ENCODE peak calls at places on chromosome 1, in four cellular contexts. One of them, this sample, is unnamed.

GRCh38 chr1:23178931-23179330 is 10.3 kb upstream of the LUZP1 start:
- DNase-seq in type B pancreatic cell: no peak
- DNase-seq in heart left ventricle: no peak
- DNase-seq in Calu3: no peak
- DNase-seq in this sample: no peak

GRCh38 chr1:43994071-43994470 is 2.7 kb downstream of the CCDC24 start:
- DNase-seq in type B pancreatic cell: no peak
- DNase-seq in Calu3: no peak
- DNase-seq in heart left ventricle: no peak
- DNase-seq in this sample: no peak

GRCh38 chr1:183048087-183049085 is 25.2 kb downstream of the LAMC1 start:
- DNase-seq in Calu3: no peak
- DNase-seq in type B pancreatic cell: no peak
- DNase-seq in heart left ventricle: no peak
- DNase-seq in this sample: no peak

GRCh38 chr1:150970818-150971582 is 3.6 kb downstream of the CERS2 start:
- DNase-seq in type B pancreatic cell: no peak
- DNase-seq in heart left ventricle: peak
- DNase-seq in Calu3: peak
- DNase-seq in this sample: no peak

GRCh38 chr1:21051177-21051576 is 125.5 kb downstream of the EIF4G3 start:
- DNase-seq in heart left ventricle: no peak
- DNase-seq in Calu3: no peak
- DNase-seq in type B pancreatic cell: no peak
- DNase-seq in this sample: no peak

GRCh38 chr1:151058682-151059341 is 610 bp downstream of the CDC42SE1 start:
- DNase-seq in heart left ventricle: no peak
- DNase-seq in type B pancreatic cell: no peak
- DNase-seq in Calu3: peak
- DNase-seq in this sample: no peak

GRCh38 chr1:227808566-227808965 is 6.9 kb upstream of the PRSS38 start:
- DNase-seq in type B pancreatic cell: no peak
- DNase-seq in heart left ventricle: no peak
- DNase-seq in Calu3: no peak
- DNase-seq in this sample: no peak

GRCh38 chr1:24906760-24907490 is 23.2 kb downstream of the RUNX3 start:
- DNase-seq in type B pancreatic cell: no peak
- DNase-seq in heart left ventricle: no peak
- DNase-seq in Calu3: no peak
- DNase-seq in this sample: no peak

GRCh38 chr1:217895817-217896216 is 264.7 kb downstream of the SPATA17 start:
- DNase-seq in heart left ventricle: no peak
- DNase-seq in Calu3: no peak
- DNase-seq in type B pancreatic cell: no peak
- DNase-seq in this sample: no peak

GRCh38 chr1:167629681-167630567 is at the start of gene RCSD1:
- DNase-seq in heart left ventricle: peak
- DNase-seq in Calu3: peak
- DNase-seq in type B pancreatic cell: no peak
- DNase-seq in this sample: no peak

GRCh38 chr1:205285391-205286101 is 36.0 kb downstream of the NUAK2 start:
- DNase-seq in Calu3: no peak
- DNase-seq in type B pancreatic cell: no peak
- DNase-seq in heart left ventricle: no peak
- DNase-seq in this sample: no peak

GRCh38 chr1:209307836-209308235 is 275.7 kb upstream of the CAMK1G start:
- DNase-seq in Calu3: no peak
- DNase-seq in type B pancreatic cell: no peak
- DNase-seq in heart left ventricle: no peak
- DNase-seq in this sample: no peak

GRCh38 chr1:116814935-116815334 is 60.7 kb downstream of the CD2 start:
- DNase-seq in heart left ventricle: no peak
- DNase-seq in Calu3: no peak
- DNase-seq in type B pancreatic cell: no peak
- DNase-seq in this sample: no peak

GRCh38 chr1:230248876-230249275 is 177.3 kb downstream of the PGBD5 start:
- DNase-seq in heart left ventricle: no peak
- DNase-seq in type B pancreatic cell: no peak
- DNase-seq in Calu3: no peak
- DNase-seq in this sample: no peak

GRCh38 chr1:52238474-52238873 is 96.6 kb downstream of the ZFYVE9 start:
- DNase-seq in heart left ventricle: no peak
- DNase-seq in Calu3: no peak
- DNase-seq in type B pancreatic cell: no peak
- DNase-seq in this sample: no peak

GRCh38 chr1:238061967-238062613 is 171.4 kb upstream of the ZP4 start:
- DNase-seq in Calu3: peak
- DNase-seq in heart left ventricle: no peak
- DNase-seq in type B pancreatic cell: no peak
- DNase-seq in this sample: no peak

GRCh38 chr1:16924216-16924918 is 2.6 kb downstream of the CROCC start:
- DNase-seq in heart left ventricle: no peak
- DNase-seq in type B pancreatic cell: no peak
- DNase-seq in Calu3: no peak
- DNase-seq in this sample: no peak

DNA sequence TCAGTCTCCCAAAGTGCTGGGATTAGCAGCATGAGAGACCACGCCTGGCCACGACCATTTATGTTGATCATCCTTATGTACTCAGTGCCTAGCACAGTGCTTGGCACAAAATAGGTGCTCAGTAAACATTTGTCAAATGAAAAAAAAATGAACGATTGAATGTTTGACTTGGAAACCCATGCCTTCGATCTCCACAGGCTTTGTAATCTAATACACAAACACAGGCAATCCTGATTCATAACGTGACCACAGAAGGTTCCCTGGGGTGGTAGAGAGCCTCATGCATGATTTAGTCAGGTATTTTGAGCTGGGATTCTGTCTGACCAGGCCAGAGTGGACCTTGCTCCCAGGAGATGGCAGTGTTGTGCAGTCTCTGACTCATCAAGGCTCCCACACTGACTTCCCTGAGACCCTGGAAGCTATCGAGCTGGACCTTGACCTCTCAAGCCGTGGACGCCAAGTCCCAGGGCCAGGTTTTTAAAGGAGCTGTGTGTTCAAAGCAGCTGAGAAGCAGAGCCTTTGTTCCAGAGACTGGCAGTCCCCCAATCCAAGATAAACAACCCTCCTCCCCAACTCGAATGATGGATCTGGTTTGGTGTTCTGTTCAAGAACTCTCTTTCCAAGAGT is 81.1 kb downstream of the PGM1 start:
- DNase-seq in Calu3: peak
- DNase-seq in type B pancreatic cell: peak
- DNase-seq in heart left ventricle: peak
- DNase-seq in this sample: no peak
- TF ChIP-seq CTCF in Calu3: peak
- TF ChIP-seq CTCF in type B pancreatic cell: peak
- TF ChIP-seq CTCF in heart left ventricle: peak
- TF ChIP-seq CTCF in this sample: peak

GRCh38 chr1:159821171-159821867 is 5.4 kb upstream of the SLAMF8 start:
- DNase-seq in heart left ventricle: no peak
- DNase-seq in type B pancreatic cell: no peak
- DNase-seq in Calu3: no peak
- DNase-seq in this sample: no peak
- TF ChIP-seq CTCF in heart left ventricle: no peak
- TF ChIP-seq CTCF in type B pancreatic cell: no peak
- TF ChIP-seq CTCF in Calu3: no peak
- TF ChIP-seq CTCF in this sample: no peak

GRCh38 chr1:6181347-6181770 is 1.2 kb upstream of the CHD5 start:
- DNase-seq in type B pancreatic cell: no peak
- DNase-seq in heart left ventricle: no peak
- DNase-seq in Calu3: no peak
- DNase-seq in this sample: no peak

GRCh38 chr1:6185151-6185550 is 5.0 kb upstream of the CHD5 start:
- DNase-seq in type B pancreatic cell: no peak
- DNase-seq in Calu3: no peak
- DNase-seq in heart left ventricle: no peak
- DNase-seq in this sample: no peak

GRCh38 chr1:6184083-6184783 is 4.1 kb upstream of the CHD5 start:
- DNase-seq in type B pancreatic cell: no peak
- DNase-seq in heart left ventricle: no peak
- DNase-seq in Calu3: no peak
- DNase-seq in this sample: no peak

GRCh38 chr1:6185635-6186382 is 5.7 kb upstream of the CHD5 start:
- DNase-seq in heart left ventricle: no peak
- DNase-seq in type B pancreatic cell: no peak
- DNase-seq in Calu3: no peak
- DNase-seq in this sample: no peak

GRCh38 chr1:6183520-6183989 is 3.4 kb upstream of the CHD5 start:
- DNase-seq in type B pancreatic cell: no peak
- DNase-seq in Calu3: no peak
- DNase-seq in heart left ventricle: no peak
- DNase-seq in this sample: no peak
- TF ChIP-seq CTCF in type B pancreatic cell: peak
- TF ChIP-seq CTCF in Calu3: no peak
- TF ChIP-seq CTCF in heart left ventricle: no peak
- TF ChIP-seq CTCF in this sample: no peak

GRCh38 chr1:10456079-10456478 is 6.2 kb downstream of the CORT start:
- DNase-seq in type B pancreatic cell: no peak
- DNase-seq in heart left ventricle: no peak
- DNase-seq in Calu3: no peak
- DNase-seq in this sample: no peak
- TF ChIP-seq CTCF in type B pancreatic cell: no peak
- TF ChIP-seq CTCF in heart left ventricle: no peak
- TF ChIP-seq CTCF in Calu3: no peak
- TF ChIP-seq CTCF in this sample: no peak

DNA sequence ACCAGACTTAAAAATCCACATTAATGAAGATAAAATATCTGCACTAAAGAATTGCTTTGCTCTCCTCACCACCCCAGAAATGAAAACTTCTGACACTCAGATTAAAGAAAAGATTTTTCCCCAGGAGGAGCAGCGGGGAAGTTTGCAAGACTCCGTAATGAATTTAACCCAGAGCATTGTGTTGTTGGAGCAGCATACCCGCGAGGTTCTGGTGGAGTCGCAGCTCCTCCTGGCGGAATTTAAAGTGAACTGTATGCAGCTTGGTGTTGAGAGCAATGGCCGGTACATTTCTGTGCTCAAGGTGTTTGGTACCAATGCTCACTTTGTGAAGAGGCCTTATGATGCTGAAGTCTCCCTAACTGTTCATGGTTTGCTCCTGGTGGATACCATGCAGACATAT is 46.4 kb downstream of the VPS13D start:
- DNase-seq in type B pancreatic cell: no peak
- DNase-seq in Calu3: no peak
- DNase-seq in heart left ventricle: peak
- DNase-seq in this sample: no peak
- TF ChIP-seq CTCF in type B pancreatic cell: peak
- TF ChIP-seq CTCF in Calu3: no peak
- TF ChIP-seq CTCF in heart left ventricle: peak
- TF ChIP-seq CTCF in this sample: peak

DNA sequence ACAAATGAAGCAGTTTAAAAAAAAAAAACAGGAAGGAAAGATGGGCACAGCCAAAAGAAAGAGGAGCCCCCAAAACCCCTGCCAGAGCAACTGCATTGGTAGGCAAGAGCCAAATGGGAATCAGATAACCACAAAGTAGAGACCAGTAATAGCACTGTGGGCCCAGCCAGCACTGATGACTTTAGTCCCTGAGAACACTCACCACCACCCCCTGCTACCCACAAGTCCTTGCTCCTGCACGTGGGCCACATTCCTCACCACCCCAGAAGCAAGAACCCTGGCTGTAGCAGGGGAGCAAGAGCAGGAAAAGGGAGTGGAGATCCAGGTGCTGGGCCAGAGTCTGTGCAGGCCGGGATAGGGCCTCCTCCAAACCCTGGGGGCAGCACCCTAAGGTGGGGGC is 86.1 kb downstream of the RRAGC start:
- DNase-seq in heart left ventricle: no peak
- DNase-seq in type B pancreatic cell: no peak
- DNase-seq in Calu3: no peak
- DNase-seq in this sample: no peak
- TF ChIP-seq CTCF in heart left ventricle: no peak
- TF ChIP-seq CTCF in type B pancreatic cell: no peak
- TF ChIP-seq CTCF in Calu3: no peak
- TF ChIP-seq CTCF in this sample: no peak

GRCh38 chr1:195886000-195886399 is 722.2 kb downstream of the KCNT2 start:
- DNase-seq in heart left ventricle: no peak
- DNase-seq in type B pancreatic cell: no peak
- DNase-seq in Calu3: no peak
- DNase-seq in this sample: no peak
- TF ChIP-seq CTCF in heart left ventricle: no peak
- TF ChIP-seq CTCF in type B pancreatic cell: peak
- TF ChIP-seq CTCF in Calu3: peak
- TF ChIP-seq CTCF in this sample: peak

GRCh38 chr1:37958690-37959089 is 11.8 kb upstream of the INPP5B start:
- DNase-seq in heart left ventricle: no peak
- DNase-seq in type B pancreatic cell: no peak
- DNase-seq in Calu3: no peak
- DNase-seq in this sample: no peak

GRCh38 chr1:37951783-37952624 is 5.2 kb upstream of the INPP5B start:
- DNase-seq in heart left ventricle: no peak
- DNase-seq in type B pancreatic cell: no peak
- DNase-seq in Calu3: no peak
- DNase-seq in this sample: no peak

GRCh38 chr1:37952738-37953137 is 5.9 kb upstream of the INPP5B start:
- DNase-seq in heart left ventricle: no peak
- DNase-seq in Calu3: no peak
- DNase-seq in type B pancreatic cell: no peak
- DNase-seq in this sample: no peak

GRCh38 chr1:37951041-37951782 is 4.4 kb upstream of the INPP5B start:
- DNase-seq in heart left ventricle: no peak
- DNase-seq in type B pancreatic cell: no peak
- DNase-seq in Calu3: no peak
- DNase-seq in this sample: no peak

DNA sequence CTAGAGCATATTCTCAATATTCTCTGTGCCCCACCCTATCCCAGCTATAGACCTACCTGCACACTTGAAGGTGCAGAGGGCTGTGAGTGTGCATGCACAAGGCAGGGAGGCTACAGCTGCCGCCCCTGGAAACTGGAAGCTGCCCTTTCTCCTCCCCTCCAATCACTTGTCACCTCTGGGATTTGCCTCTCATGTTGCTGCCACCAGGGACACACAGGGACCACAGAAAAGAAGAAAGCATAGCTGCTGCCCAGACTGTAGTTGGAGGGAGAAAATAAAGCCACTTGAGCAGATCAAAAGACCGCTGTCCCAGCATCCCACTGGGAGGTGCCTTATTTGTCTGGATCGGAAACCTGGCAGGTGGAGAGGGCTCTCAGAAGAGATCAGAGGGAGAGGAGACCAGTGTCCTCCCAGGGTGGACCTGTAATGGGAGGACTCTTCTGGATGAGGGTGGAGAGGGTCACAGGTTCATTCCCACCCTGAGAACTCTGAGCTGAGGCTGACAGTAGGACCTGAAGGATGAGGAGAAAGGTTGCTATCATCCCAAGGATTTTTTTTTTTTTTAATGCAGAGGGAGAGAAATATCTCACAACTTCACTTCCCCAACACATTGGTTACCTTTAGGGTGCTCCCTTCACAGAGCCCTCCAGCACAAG is 7.6 kb upstream of the INPP5B start:
- DNase-seq in heart left ventricle: no peak
- DNase-seq in type B pancreatic cell: no peak
- DNase-seq in Calu3: no peak
- DNase-seq in this sample: no peak
- TF ChIP-seq CTCF in heart left ventricle: no peak
- TF ChIP-seq CTCF in type B pancreatic cell: no peak
- TF ChIP-seq CTCF in Calu3: no peak
- TF ChIP-seq CTCF in this sample: no peak